ENCODE peak calls at places on chromosomes 5 and 9, in four cellular contexts. F is HepG2, Z is HEK293T, X is K562. Q is an unnamed sample.

GRCh38 chr5:63245271-63245670 is 666.7 kb downstream of the LRRC70 start:
- DNase-seq in F (no peak), Z (no peak), X (no peak), Q (no peak)

GRCh38 chr5:67209141-67209771 is 12.7 kb upstream of the CD180 start:
- DNase-seq in F (peak), Z (peak), X (peak), Q (peak)

GRCh38 chr5:153513171-153513570 is 22.7 kb downstream of the GRIA1 start:
- DNase-seq in F (no peak), Z (no peak), X (no peak), Q (no peak)

GRCh38 chr5:32109236-32109635 is 64.9 kb downstream of the GOLPH3 start:
- DNase-seq in F (no peak), Z (no peak), X (no peak), Q (no peak)

GRCh38 chr9:89223398-89223977 is 44.9 kb upstream of the SHC3 start:
- DNase-seq in F (no peak), Z (no peak), X (no peak), Q (no peak)

GRCh38 chr9:79471577-79472543 is 99.9 kb upstream of the TLE4 start:
- DNase-seq in F (no peak), Z (peak), X (no peak), Q (peak)

GRCh38 chr5:83509535-83509934 is 38.0 kb downstream of the VCAN start:
- DNase-seq in F (no peak), Z (peak), X (peak), Q (no peak)

GRCh38 chr9:129319076-129319937 is 141.2 kb upstream of the IER5L start:
- DNase-seq in F (no peak), Z (no peak), X (no peak), Q (no peak)

GRCh38 chr9:87581949-87582637 is 84.4 kb downstream of the DAPK1 start:
- DNase-seq in F (no peak), Z (no peak), X (no peak), Q (no peak)

GRCh38 chr5:1792842-1793266 is 6.8 kb downstream of the MRPL36 start:
- DNase-seq in F (no peak), Z (no peak), X (peak), Q (no peak)

GRCh38 chr9:127170652-127171051 is 48.2 kb upstream of the ANGPTL2 start:
- DNase-seq in F (no peak), Z (no peak), X (no peak), Q (peak)

GRCh38 chr9:98007251-98007928 is 24.2 kb downstream of the ANP32B start:
- DNase-seq in F (peak), Z (no peak), X (no peak), Q (no peak)
- TF ChIP-seq ELF4 in F (no peak), Z (no peak), X (no peak), Q (no peak)

GRCh38 chr9:20944507-20944906 is 86.9 kb downstream of the HACD4 start:
- DNase-seq in F (no peak), Z (no peak), X (no peak), Q (no peak)

GRCh38 chr9:20948703-20949102 is 82.7 kb downstream of the HACD4 start:
- DNase-seq in F (no peak), Z (no peak), X (no peak), Q (no peak)

GRCh38 chr9:20941177-20941690 is 90.2 kb downstream of the HACD4 start:
- DNase-seq in F (peak), Z (peak), X (no peak), Q (peak)

GRCh38 chr9:20945856-20946255 is 85.6 kb downstream of the HACD4 start:
- DNase-seq in F (no peak), Z (no peak), X (no peak), Q (no peak)

DNA sequence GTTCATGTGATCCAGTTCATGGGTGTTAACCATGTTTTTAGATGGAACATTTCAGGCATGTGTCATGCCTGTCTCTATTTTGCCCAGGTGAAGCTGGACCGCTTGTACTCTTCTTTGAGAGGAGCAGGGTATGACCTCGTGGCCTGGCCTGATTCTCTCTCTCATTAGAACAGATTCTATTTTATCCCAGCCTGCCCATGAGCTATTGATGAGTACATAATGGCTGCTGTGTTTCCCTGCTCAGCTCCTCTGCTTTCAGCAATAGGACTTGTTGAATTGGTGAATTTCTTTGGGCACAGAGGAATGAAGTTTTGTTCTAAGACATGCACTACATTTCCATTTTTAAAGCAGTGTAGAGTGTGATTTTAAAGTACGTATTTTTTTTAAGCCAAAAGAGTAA is 86.2 kb downstream of the HACD4 start:
- DNase-seq in F (no peak), Z (no peak), X (no peak), Q (no peak)
- TF ChIP-seq ELF4 in F (no peak), Z (no peak), X (no peak), Q (no peak)

DNA sequence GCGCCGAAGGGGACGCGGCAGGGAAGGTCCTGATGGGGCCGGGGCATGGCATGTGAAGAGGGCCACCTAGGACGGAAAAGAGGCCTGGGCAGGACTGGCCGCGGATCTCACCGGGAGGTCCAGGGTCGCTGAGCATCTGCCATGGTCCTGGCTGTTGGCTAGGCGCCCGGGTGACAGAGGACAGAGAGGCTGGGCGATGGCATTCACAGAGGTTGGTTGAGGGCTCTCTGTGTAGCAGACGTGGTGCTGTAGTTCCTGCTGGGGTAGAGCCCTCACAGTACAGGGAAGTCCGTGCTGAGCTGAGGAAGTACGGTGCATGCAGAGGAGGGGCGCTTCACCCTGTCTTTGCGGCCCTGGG is 427 bp downstream of the PCYOX1L start:
- DNase-seq in F (no peak), Z (no peak), X (peak), Q (no peak)
- TF ChIP-seq ELF4 in F (no peak), Z (no peak), X (no peak), Q (no peak)

DNA sequence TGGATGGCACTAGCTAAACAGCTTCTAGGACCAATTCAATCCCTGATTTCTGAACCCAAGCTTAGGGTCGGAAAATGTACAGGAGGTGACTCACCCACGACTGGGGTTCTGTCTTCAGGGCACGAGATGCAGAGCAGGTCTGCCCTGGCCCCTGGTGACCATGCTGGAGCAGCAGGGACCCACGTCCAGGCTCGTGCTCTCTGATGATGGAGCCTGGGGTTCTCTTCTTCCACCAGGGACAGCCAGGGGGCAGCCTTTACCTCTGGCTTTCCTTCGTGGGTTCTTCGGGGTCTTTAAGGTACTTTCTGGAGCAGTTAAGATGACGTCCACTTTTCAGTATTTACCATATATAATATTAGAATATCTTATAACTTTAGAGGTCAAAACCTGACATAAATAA is 2.1 kb downstream of the CFAP77 start:
- DNase-seq in F (peak), Z (peak), X (peak), Q (peak)
- TF ChIP-seq ELF4 in F (no peak), Z (no peak), X (no peak), Q (no peak)

GRCh38 chr5:110386782-110387181 is 339.7 kb downstream of the TMEM232 start:
- DNase-seq in F (peak), Z (no peak), X (no peak), Q (no peak)
- TF ChIP-seq ELF4 in F (no peak), Z (no peak), X (no peak), Q (no peak)

GRCh38 chr5:74423383-74423782 is 217.1 kb downstream of the ENC1 start:
- DNase-seq in F (no peak), Z (no peak), X (no peak), Q (no peak)
- TF ChIP-seq ELF4 in F (no peak), Z (no peak), X (no peak), Q (no peak)

Q was measured in WTC11.